ENCODE peak calls at places on chromosome 7, in five cellular contexts. E, I, R, C and Q are unnamed samples.

GRCh38 chr7:24764972-24765744 is 7.9 kb upstream of the GSDME start:
- DNase-seq in C (no peak), E (no peak), R (no peak), I (no peak), Q (no peak)

GRCh38 chr7:36683695-36684357 is 40.5 kb downstream of the AOAH start:
- DNase-seq in C (no peak), E (peak; percentile 43), I (no peak), R (no peak), Q (no peak)

GRCh38 chr7:3065724-3066143 is 22.1 kb upstream of the CARD11 start:
- DNase-seq in E (peak; percentile 33), C (peak; percentile 52), R (no peak), I (no peak), Q (no peak)

GRCh38 chr7:23469150-23469960 is 936 bp downstream of the IGF2BP3 start:
- DNase-seq in C (no peak), I (no peak), E (no peak), R (no peak), Q (no peak)

GRCh38 chr7:542131-542934 is 22.7 kb upstream of the PDGFA start:
- DNase-seq in C (peak; percentile 28), E (no peak), I (no peak), R (no peak), Q (no peak)

GRCh38 chr7:82079527-82079926 is 309.7 kb upstream of the HGF start:
- DNase-seq in C (no peak), R (no peak), E (no peak), I (no peak), Q (no peak)

GRCh38 chr7:142866361-142867096 is 11.7 kb downstream of the EPHB6 start:
- DNase-seq in I (no peak), E (peak; percentile 24), R (peak; percentile 75), C (no peak), Q (no peak)

GRCh38 chr7:44727346-44728262 is 21.0 kb upstream of the ZMIZ2 start:
- DNase-seq in I (no peak), R (no peak), E (peak; percentile 80), C (no peak), Q (peak; percentile 39)

GRCh38 chr7:25926891-25927625 is 224.9 kb upstream of the NFE2L3 start:
- DNase-seq in E (no peak), C (no peak), R (no peak), I (no peak), Q (no peak)

GRCh38 chr7:127252380-127252718 is 392 bp downstream of the GRM8 start:
- DNase-seq in R (no peak), I (no peak), E (no peak), C (no peak), Q (no peak)

GRCh38 chr7:90709501-90710465 is 113.7 kb downstream of the CDK14 start:
- DNase-seq in E (peak; percentile 55), R (no peak), I (peak; percentile 24), C (no peak), Q (no peak)

GRCh38 chr7:70042533-70042932 is 444.3 kb downstream of the AUTS2 start:
- DNase-seq in I (no peak), E (peak; percentile 21), R (no peak), C (no peak), Q (peak; percentile 13)
- TF ChIP-seq CTCF in I (peak; percentile 19), E (peak; percentile 10), R (peak; percentile 63), C (peak; percentile 24), Q (peak; percentile 40)

GRCh38 chr7:55367283-55367840 is 2.2 kb downstream of the LANCL2 start:
- DNase-seq in I (no peak), R (no peak), E (no peak), C (no peak), Q (no peak)

GRCh38 chr7:55366461-55367138 is 1.5 kb downstream of the LANCL2 start:
- DNase-seq in R (no peak), I (no peak), C (no peak), E (peak; percentile 18), Q (no peak)

GRCh38 chr7:55363386-55364170 is 1.6 kb upstream of the LANCL2 start:
- DNase-seq in E (no peak), R (no peak), C (no peak), I (no peak), Q (no peak)

GRCh38 chr7:55365103-55365679 is at the start of gene LANCL2:
- DNase-seq in R (no peak), E (peak; percentile 49), I (no peak), C (peak; percentile 72), Q (no peak)

DNA sequence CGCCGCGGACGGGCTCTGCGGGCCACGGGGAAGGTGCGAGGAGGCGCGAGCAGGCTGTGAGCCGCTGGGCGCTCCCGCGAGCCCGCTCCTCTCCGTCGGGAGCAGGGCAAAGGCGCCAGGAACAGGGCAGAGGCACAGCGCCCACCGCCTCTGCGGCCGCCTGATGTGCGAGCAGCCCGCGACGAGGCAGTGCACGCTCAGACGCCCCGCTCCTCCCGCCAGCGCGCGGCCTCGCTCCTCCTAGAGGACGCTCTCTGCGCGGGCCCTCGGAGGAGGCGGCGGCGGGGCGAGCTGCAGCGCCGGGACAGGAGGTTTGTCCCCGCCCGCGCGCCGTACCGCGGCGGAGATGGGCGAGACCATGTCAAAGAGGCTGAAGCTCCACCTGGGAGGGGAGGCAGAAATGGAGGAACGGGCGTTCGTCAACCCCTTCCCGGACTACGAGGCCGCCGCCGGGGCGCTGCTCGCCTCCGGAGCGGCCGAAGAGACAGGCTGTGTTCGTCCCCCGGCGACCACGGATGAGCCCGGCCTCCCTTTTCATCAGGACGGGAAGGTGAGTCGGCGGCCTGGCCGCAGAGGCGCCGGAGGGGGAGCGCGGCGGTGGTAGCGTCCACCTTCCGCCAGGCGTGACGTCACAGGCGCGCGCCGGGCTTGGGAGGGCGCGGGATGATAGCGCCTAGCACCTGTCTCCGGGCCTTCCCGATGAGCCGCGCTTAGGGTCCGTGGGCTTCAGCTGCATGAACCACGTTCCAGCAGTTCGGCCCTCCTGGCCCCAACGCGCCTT is 733 bp downstream of the LANCL2 start:
- DNase-seq in C (peak; percentile 96), R (peak; percentile 64), E (peak; percentile 98), I (peak; percentile 94), Q (peak; percentile 67)
- TF ChIP-seq CTCF in C (peak; percentile 15), R (peak; percentile 13), E (no peak), I (peak; percentile 24), Q (peak; percentile 29)

GRCh38 chr7:30364773-30365172 is 80.4 kb downstream of the ZNRF2 start:
- DNase-seq in C (no peak), R (no peak), I (no peak), E (no peak), Q (no peak)

GRCh38 chr7:30365626-30366025 is 81.2 kb downstream of the ZNRF2 start:
- DNase-seq in E (no peak), C (no peak), I (no peak), R (no peak), Q (no peak)

GRCh38 chr7:30367561-30367960 is 83.2 kb downstream of the ZNRF2 start:
- DNase-seq in I (no peak), C (no peak), E (no peak), R (no peak), Q (no peak)

GRCh38 chr7:30366606-30367005 is 82.2 kb downstream of the ZNRF2 start:
- DNase-seq in C (no peak), I (no peak), R (no peak), E (peak; percentile 27), Q (no peak)

GRCh38 chr7:30363778-30364563 is 79.6 kb downstream of the ZNRF2 start:
- DNase-seq in E (no peak), R (no peak), I (no peak), C (no peak), Q (no peak)
- TF ChIP-seq CTCF in E (no peak), R (no peak), I (no peak), C (no peak), Q (no peak)

GRCh38 chr7:15007507-15007906 is 105.0 kb upstream of the DGKB start:
- DNase-seq in R (no peak), I (no peak), E (peak; percentile 10), C (no peak), Q (peak; percentile 12)
- TF ChIP-seq CTCF in R (peak; percentile 32), I (peak; percentile 22), E (peak; percentile 47), C (no peak), Q (peak; percentile 77)

DNA sequence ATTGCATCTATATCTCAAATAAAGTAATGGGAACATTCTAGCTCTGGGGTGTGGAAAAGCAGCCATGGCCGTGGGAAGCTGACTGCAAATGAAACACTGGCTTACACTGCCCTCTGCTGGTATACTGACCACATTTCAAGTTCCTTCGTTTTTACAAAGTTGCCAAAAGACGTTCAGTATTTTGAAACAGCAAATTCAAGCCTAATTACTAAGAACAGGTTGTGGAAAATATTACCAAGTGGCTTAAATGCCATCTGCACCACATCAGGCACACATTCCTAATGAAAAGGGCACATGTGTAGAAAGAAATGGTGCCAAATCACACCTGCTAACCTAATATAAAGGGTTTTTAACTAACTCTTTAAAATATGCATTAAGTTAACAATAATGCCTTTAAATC is 83.9 kb downstream of the JAZF1 start:
- DNase-seq in I (peak; percentile 38), R (peak; percentile 45), E (peak; percentile 85), C (no peak), Q (no peak)
- TF ChIP-seq CTCF in I (peak; percentile 73), R (peak; percentile 89), E (peak; percentile 80), C (peak; percentile 81), Q (peak; percentile 92)

GRCh38 chr7:129952164-129952652 is 552 bp downstream of the UBE2H start:
- DNase-seq in I (no peak), C (peak; percentile 62), E (no peak), R (no peak), Q (no peak)
- TF ChIP-seq CTCF in I (no peak), C (no peak), E (no peak), R (no peak), Q (peak; percentile 19)